ENCODE peak calls at places on chromosomes 11 and 22, in six cellular contexts. T, K, S, R, F and C are unnamed samples.

GRCh38 chr22:42271191-42271813 is 849 bp upstream of the TCF20 start:
- DNase-seq in T (no peak), K (no peak), S (no peak), R (no peak), F (no peak), C (no peak)

GRCh38 chr11:575324-575995 is 810 bp upstream of the PHRF1 start:
- DNase-seq in T (peak), K (no peak), S (no peak), R (no peak), F (no peak), C (peak)

GRCh38 chr22:20509344-20510047 is 2.1 kb downstream of the MED15 start:
- DNase-seq in T (no peak), K (peak), S (no peak), R (peak), F (no peak), C (no peak)

GRCh38 chr22:17106161-17106784 is 14.9 kb downstream of the TMEM121B start:
- DNase-seq in T (no peak), K (no peak), S (no peak), R (no peak), F (no peak), C (no peak)

GRCh38 chr11:15374418-15374817 is 259.7 kb downstream of the INSC start:
- DNase-seq in T (no peak), K (no peak), S (no peak), R (no peak), F (no peak), C (no peak)

GRCh38 chr11:46149342-46149741 is 28.1 kb upstream of the PHF21A start:
- DNase-seq in T (no peak), K (no peak), S (no peak), R (no peak), F (no peak), C (no peak)

GRCh38 chr11:13966486-13966885 is 4.0 kb downstream of the SPON1 start:
- DNase-seq in T (no peak), K (no peak), S (no peak), R (no peak), F (no peak), C (no peak)

GRCh38 chr11:82458777-82459176 is 274.9 kb downstream of the FAM181B start:
- DNase-seq in T (no peak), K (no peak), S (no peak), R (no peak), F (no peak), C (no peak)

GRCh38 chr22:50672471-50673230 is at the start of gene SHANK3:
- DNase-seq in T (peak), K (peak), S (no peak), R (peak), F (no peak), C (no peak)

GRCh38 chr11:23226331-23226909 is 366.1 kb upstream of the CCDC179 start:
- DNase-seq in T (no peak), K (no peak), S (no peak), R (no peak), F (no peak), C (no peak)

GRCh38 chr22:19766506-19767426 is 6.2 kb downstream of the TBX1 start:
- DNase-seq in T (no peak), K (peak), S (no peak), R (peak), F (no peak), C (no peak)

GRCh38 chr11:96367357-96367756 is 22.4 kb downstream of the CCDC82 start:
- DNase-seq in T (no peak), K (no peak), S (no peak), R (no peak), F (no peak), C (no peak)

GRCh38 chr11:5622802-5623201 is 2.0 kb upstream of the TRIM34 start:
- DNase-seq in T (no peak), K (no peak), S (no peak), R (no peak), F (no peak), C (no peak)

GRCh38 chr11:5621580-5621979 is 3.2 kb upstream of the TRIM34 start:
- DNase-seq in T (no peak), K (no peak), S (no peak), R (no peak), F (no peak), C (no peak)

GRCh38 chr11:5624489-5625278 is at the start of gene TRIM34:
- DNase-seq in T (peak), K (no peak), S (peak), R (peak), F (peak), C (no peak)

GRCh38 chr11:5618807-5619206 is 6.0 kb upstream of the TRIM34 start:
- DNase-seq in T (no peak), K (no peak), S (no peak), R (no peak), F (no peak), C (no peak)

DNA sequence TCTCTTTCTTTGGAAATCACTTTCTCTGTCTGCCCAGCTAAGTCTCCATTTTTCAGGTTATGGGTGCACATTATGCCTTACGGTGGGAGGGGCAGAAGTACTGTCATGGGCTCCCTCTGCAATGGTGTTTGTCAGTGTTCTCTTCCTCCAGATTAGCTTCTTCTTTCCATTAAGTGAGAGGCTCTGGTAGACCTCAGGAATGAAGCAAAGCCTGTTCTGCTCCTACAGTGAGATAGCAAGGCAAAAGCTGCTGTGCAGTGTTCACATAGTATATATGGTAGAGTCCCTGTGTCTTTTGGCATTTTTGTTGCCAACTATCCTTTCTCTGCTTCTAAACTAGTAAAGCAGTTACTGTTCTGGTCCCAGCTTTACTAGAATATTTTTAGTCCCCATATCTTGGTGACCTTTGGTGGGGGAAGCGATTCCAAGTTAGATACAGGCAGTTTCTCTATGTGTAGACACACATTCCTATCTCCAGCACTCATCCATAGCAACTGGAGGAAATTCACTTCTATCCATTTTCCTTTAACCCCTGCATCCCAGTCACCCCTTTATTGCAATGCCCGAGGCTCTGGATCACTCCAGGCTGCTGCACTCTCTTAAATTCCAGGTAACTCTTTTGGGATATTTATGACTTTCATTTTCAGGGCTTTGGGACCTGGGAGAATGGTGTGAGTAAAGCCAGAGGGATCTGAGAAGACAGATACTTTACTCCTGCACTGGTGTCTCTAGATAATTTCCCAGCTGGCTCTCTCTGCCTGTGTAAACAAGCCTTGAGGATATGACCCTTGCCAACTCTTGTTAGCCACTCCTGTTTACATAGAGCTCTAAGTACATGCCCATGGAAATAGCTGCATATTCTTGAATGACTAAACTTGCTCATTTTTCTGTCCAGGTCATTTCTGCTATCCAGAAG is 3.9 kb upstream of the TRIM34 start:
- DNase-seq in T (no peak), K (no peak), S (no peak), R (no peak), F (no peak), C (no peak)
- TF ChIP-seq TAF1 in T (no peak), K (no peak), S (no peak), R (no peak), F (no peak), C (no peak)

DNA sequence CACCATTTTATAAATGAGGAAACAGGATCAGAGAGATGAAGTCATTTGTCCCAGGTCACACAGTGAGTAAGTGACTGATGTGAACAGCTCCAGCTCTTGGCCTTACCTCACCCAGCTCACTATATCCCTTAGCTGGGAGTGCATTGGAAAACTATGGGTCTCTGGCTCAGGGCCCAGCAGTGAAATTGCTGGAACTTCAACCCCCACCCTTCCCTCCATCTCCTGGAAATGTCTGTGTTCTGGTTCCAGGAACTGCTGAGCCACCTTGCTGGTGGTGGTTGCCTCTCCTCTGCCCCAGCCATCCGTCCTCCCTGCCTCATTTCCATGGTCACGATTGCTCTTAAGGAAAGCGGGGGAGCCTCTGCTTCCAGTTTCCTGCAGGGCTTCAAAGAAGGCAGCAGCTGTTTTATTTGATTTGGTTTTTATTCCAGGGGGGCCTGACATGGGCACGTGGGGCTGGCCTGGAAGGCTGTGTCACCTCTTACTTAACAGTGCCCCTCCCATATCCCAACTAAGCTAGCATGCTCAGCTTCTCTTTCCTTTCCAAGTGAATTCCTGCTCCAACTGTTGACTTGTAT is 46.2 kb upstream of the CSTF3 start:
- DNase-seq in T (no peak), K (no peak), S (no peak), R (peak), F (no peak), C (no peak)
- TF ChIP-seq TAF1 in T (no peak), K (no peak), S (no peak), R (no peak), F (no peak), C (no peak)

GRCh38 chr22:31272522-31273446 is 19.5 kb downstream of the PIK3IP1 start:
- DNase-seq in T (no peak), K (peak), S (no peak), R (peak), F (peak), C (peak)
- TF ChIP-seq TAF1 in T (no peak), K (no peak), S (no peak), R (no peak), F (no peak), C (no peak)

GRCh38 chr11:21769188-21769587 is 423.7 kb upstream of the ANO5 start:
- DNase-seq in T (no peak), K (no peak), S (no peak), R (no peak), F (no peak), C (no peak)

GRCh38 chr11:21774212-21774611 is 418.7 kb upstream of the ANO5 start:
- DNase-seq in T (no peak), K (no peak), S (no peak), R (no peak), F (no peak), C (no peak)

GRCh38 chr11:21768388-21768787 is 424.5 kb upstream of the ANO5 start:
- DNase-seq in T (no peak), K (no peak), S (no peak), R (no peak), F (no peak), C (no peak)

DNA sequence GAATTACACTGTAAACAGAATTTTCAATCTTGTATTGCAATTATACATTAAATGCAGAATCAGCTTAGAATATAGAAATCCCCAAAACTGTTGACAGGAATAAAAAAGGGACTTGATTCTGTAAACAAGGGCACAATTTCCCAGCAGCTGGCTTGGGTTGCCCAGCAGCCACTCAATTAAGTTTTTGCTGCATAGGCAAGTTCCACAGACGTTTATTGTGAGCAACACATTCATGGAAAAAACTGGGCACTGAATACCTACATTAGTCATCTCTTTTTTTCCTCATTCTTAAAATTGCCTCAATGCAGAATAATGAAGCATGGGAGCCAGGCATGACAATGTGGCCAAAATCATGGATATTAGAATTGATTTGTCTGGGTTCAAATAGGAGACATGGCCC is 421.8 kb upstream of the ANO5 start:
- DNase-seq in T (no peak), K (no peak), S (no peak), R (no peak), F (no peak), C (no peak)
- TF ChIP-seq TAF1 in T (no peak), K (no peak), S (no peak), R (no peak), F (no peak), C (no peak)

DNA sequence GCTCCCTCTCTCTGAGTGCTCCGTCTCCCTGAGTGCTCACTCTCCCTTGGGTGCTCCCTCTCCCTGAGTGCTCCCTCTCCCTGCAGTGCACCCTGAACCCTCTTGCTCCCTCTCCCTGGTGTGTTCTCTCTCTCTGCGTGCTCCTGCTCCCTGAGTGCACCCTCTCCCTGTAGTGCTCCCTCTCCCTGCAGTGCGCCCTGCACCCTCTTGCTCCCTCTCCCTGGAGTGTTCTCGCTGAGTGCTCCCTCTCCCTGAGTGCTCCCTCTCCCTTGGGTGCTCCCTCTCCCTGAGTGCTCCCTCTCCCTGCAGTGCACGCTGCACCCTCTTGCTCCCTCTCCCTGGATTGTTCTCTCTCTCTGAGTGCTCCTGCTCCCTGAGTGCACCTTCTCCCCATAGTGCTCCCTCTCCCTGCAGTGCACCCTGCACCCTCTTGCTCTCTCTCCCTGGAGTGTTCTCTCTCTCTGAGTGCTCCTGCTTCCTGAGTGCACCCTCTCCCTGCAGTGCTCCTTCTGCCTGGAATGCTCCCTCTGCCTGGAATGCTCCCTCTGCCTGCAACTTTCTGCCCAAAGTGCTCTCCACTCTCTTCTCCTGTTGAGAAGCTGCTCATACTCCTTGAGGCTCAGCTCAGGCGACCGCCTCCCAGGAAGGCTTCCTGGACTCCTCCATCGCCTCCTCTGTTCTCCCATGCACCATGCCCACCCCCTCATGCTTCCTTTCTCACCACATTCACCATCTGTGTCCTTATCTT is 48.4 kb upstream of the WNT7B start:
- DNase-seq in T (no peak), K (no peak), S (no peak), R (no peak), F (no peak), C (no peak)
- TF ChIP-seq TAF1 in T (no peak), K (no peak), S (no peak), R (no peak), F (no peak), C (no peak)

DNA sequence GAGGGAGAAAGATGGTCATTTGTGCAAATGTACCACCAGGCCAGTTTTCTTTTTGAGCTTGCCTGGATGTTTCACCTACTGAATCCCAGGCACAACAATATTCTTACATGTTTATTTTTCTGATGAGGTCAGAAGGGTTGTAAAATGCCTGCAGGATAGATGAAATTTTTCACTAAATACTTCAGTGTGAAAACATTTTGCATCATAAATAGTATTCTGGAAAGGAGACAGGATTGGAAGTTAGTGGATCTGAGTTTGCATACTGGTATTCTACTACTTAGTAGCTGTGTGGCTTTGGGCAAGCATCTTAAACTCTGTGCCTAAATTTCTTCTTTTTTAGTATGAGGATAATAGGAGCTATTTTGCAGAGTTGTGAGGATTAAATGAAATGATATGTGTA is 24.8 kb downstream of the RNF169 start:
- DNase-seq in T (no peak), K (no peak), S (no peak), R (no peak), F (no peak), C (no peak)
- TF ChIP-seq TAF1 in T (no peak), K (no peak), S (no peak), R (no peak), F (no peak), C (no peak)

DNA sequence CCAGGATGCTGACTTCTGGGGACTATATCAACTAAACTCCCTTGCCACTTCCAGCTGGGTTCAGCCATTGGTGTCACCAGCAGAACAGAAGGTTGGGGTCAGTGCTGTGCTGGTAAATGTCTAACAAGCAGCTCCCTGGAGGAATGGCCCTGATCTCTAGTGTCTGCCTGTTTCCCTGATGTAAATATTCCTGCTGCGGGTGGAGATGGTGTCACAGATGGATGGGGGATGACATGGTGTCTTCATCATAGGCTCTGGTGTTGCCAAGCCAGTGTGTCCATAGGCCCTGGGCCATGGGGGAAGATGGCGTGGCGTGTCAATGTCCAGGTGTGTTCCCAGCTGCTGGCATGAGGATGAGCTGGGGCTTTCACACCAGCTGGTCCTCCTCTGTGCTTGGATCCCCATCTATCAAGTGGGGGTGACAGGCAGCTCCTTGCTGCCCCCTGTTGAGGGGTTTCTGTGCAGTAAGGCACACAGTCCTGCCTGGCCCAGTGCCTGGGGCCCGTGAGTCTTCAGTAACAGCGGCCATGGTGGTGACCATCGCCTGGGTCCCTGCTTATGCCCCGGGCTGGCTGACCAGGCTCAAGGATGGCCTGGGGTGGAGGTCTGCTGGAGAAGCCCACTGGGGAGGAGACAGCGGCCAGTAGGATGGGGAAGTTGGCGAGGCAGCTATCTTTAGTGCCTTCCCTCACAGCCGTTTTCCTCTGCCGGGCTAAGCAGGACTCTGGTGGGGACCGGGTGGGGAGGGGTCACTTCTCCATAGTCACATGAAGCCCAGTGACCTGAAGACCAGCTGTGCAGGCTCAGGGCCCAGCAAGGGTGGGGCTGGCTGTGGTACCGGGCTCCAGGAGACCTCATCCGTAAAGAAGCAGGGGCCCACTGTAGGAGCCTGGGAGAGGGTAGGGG is 12.7 kb downstream of the RPL3 start:
- DNase-seq in T (peak), K (peak), S (no peak), R (peak), F (no peak), C (no peak)
- TF ChIP-seq TAF1 in T (no peak), K (no peak), S (no peak), R (no peak), F (no peak), C (no peak)

DNA sequence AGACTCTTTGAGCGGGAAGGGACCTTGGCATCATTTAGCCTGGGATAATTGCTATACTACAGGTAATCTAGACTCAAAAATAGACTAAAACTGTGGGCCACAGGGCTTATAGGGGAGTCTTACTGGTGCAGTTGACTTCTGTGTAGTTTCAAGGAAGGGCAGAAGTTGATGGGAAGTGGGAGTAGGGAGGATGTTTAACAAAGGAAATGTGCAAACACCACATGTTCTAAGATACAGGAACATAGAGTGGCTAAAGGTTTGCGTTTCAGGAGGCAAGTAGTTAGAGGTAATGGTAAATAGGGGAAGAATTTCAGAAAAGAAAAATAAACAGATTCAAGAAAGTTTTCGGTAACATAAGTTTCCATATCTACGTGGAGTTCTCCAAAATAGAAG is 14.4 kb upstream of the SORL1 start:
- DNase-seq in T (no peak), K (no peak), S (no peak), R (no peak), F (no peak), C (no peak)
- TF ChIP-seq TAF1 in T (no peak), K (no peak), S (no peak), R (no peak), F (no peak), C (no peak)